ENCODE peak calls at places on chromosomes 1 and 21, in four cellular contexts. Z, O, P and Q are unnamed samples.
A peak's percentile ranks its signal among the peaks of the same experiment; 100 is the strongest.

GRCh38 chr1:214255509-214255908 is 25.4 kb upstream of the SMYD2 start:
- DNase-seq in O (no peak), Z (no peak), P (no peak), Q (no peak)

GRCh38 chr1:209513226-209513625 is 70.3 kb upstream of the CAMK1G start:
- DNase-seq in Z (peak; percentile 68), O (peak; percentile 34), P (peak; percentile 69), Q (no peak)

GRCh38 chr1:26160527-26161407 is 1.9 kb downstream of the FAM110D start:
- DNase-seq in Z (no peak), P (no peak), O (no peak), Q (peak; percentile 63)

GRCh38 chr21:22561946-22562345 is 1563.7 kb downstream of the NCAM2 start:
- DNase-seq in Z (no peak), P (no peak), O (no peak), Q (no peak)

GRCh38 chr1:182315157-182315556 is 76.4 kb downstream of the GLUL start:
- DNase-seq in P (no peak), O (no peak), Z (peak; percentile 25), Q (no peak)

GRCh38 chr1:109806733-109807397 is 43.1 kb upstream of the EPS8L3 start:
- DNase-seq in P (no peak), O (no peak), Z (no peak), Q (peak; percentile 64)

GRCh38 chr1:54542120-54542961 is 5.7 kb upstream of the ACOT11 start:
- DNase-seq in O (peak; percentile 72), P (peak; percentile 88), Z (peak; percentile 86), Q (peak; percentile 90)

GRCh38 chr1:109251277-109252166 is 2.2 kb downstream of the CELSR2 start:
- DNase-seq in O (no peak), Z (no peak), P (no peak), Q (peak; percentile 54)

GRCh38 chr1:1090424-1091343 is 16.6 kb upstream of the RNF223 start:
- DNase-seq in O (no peak), Z (no peak), P (no peak), Q (peak; percentile 71)

GRCh38 chr1:152582647-152583046 is 2.3 kb upstream of the LCE3D start:
- DNase-seq in P (no peak), O (no peak), Z (no peak), Q (no peak)

GRCh38 chr1:89524369-89525168 is at the start of gene LRRC8B:
- DNase-seq in Z (peak; percentile 96), P (peak; percentile 76), O (peak; percentile 88), Q (peak; percentile 98)

GRCh38 chr1:205298191-205298994 is 23.2 kb downstream of the NUAK2 start:
- DNase-seq in O (peak; percentile 96), P (peak; percentile 95), Z (peak; percentile 83), Q (peak; percentile 91)

GRCh38 chr1:184866991-184867788 is 107.1 kb downstream of the NIBAN1 start:
- DNase-seq in Z (no peak), P (no peak), O (peak; percentile 88), Q (no peak)

GRCh38 chr1:46133946-46134345 is 1.5 kb upstream of the PIK3R3 start:
- DNase-seq in O (no peak), P (no peak), Z (peak; percentile 62), Q (no peak)

GRCh38 chr1:19289244-19289643 is 674 bp upstream of the AKR7A3 start:
- DNase-seq in Z (no peak), O (no peak), P (no peak), Q (no peak)

GRCh38 chr1:25343872-25344271 is 5.7 kb downstream of the TMEM50A start:
- DNase-seq in O (peak; percentile 48), Z (no peak), P (no peak), Q (no peak)

GRCh38 chr21:44653123-44653522 is 1.3 kb downstream of the KRTAP12-4 start:
- DNase-seq in Z (no peak), P (peak; percentile 5), O (no peak), Q (no peak)

GRCh38 chr1:107459204-107459904 is 318.5 kb downstream of the NTNG1 start:
- DNase-seq in Z (no peak), P (no peak), O (no peak), Q (no peak)

GRCh38 chr1:112457241-112457640 is 51.5 kb upstream of the WNT2B start:
- DNase-seq in Z (no peak), O (no peak), P (no peak), Q (no peak)

GRCh38 chr21:37863842-37864241 is 52.4 kb downstream of the KCNJ6 start:
- DNase-seq in P (no peak), Z (no peak), O (peak; percentile 92), Q (no peak)

GRCh38 chr1:89545264-89546038 is 20.8 kb downstream of the LRRC8B start:
- DNase-seq in Z (no peak), O (peak; percentile 40), P (no peak), Q (no peak)

GRCh38 chr1:25128168-25128621 is 104.1 kb downstream of the SYF2 start:
- DNase-seq in Z (no peak), O (no peak), P (no peak), Q (no peak)

GRCh38 chr1:65090406-65090805 is 57.6 kb upstream of the AK4 start:
- DNase-seq in O (no peak), Z (no peak), P (no peak), Q (no peak)

GRCh38 chr1:42801832-42802483 is 15.0 kb upstream of the ERMAP start:
- DNase-seq in O (no peak), Z (no peak), P (no peak), Q (no peak)

GRCh38 chr1:184493987-184494388 is 107.2 kb downstream of the C1orf21 start:
- DNase-seq in O (no peak), Z (no peak), P (no peak), Q (no peak)

GRCh38 chr1:66505671-66506392 is 28.1 kb upstream of the SGIP1 start:
- DNase-seq in Z (no peak), P (no peak), O (peak; percentile 57), Q (no peak)

GRCh38 chr1:110336300-110337039 is 2.7 kb upstream of the RBM15 start:
- DNase-seq in P (no peak), O (no peak), Z (no peak), Q (no peak)

GRCh38 chr1:166271151-166271538 is 104.3 kb upstream of the FAM78B start:
- DNase-seq in Z (no peak), P (no peak), O (no peak), Q (no peak)

GRCh38 chr1:108826081-108826635 is 30.7 kb downstream of the AKNAD1 start:
- DNase-seq in P (no peak), Z (no peak), O (no peak), Q (no peak)

GRCh38 chr21:33384851-33385331 is 18.3 kb upstream of the IFNGR2 start:
- DNase-seq in O (peak; percentile 41), P (no peak), Z (no peak), Q (peak; percentile 52)

GRCh38 chr1:52905376-52905698 is 16.2 kb downstream of the ECHDC2 start:
- DNase-seq in O (no peak), Z (no peak), P (no peak), Q (no peak)

GRCh38 chr1:44327679-44328491 is 27.2 kb downstream of the ERI3 start:
- DNase-seq in P (peak; percentile 85), O (peak; percentile 98), Z (no peak), Q (peak; percentile 93)

GRCh38 chr1:3012511-3013291 is 8.6 kb upstream of the ACTRT2 start:
- DNase-seq in P (no peak), O (no peak), Z (peak; percentile 75), Q (peak; percentile 80)

GRCh38 chr1:47725000-47725731 is 272.0 kb downstream of the TRABD2B start:
- DNase-seq in O (no peak), P (no peak), Z (peak; percentile 64), Q (no peak)
- H3K4me3 ChIP-seq in O (no peak overlapping the region), P (peak overlapping the region; percentile 33), Z (peak overlapping the region; percentile 36), Q (no peak overlapping the region)

GRCh38 chr1:91674107-91674506 is 173.5 kb downstream of the CDC7 start:
- DNase-seq in P (no peak), Z (no peak), O (no peak), Q (no peak)
- H3K9ac ChIP-seq in P (no peak overlapping the region), Z (no peak overlapping the region), O (peak overlapping the region; percentile 16), Q (no peak overlapping the region)

GRCh38 chr1:87252406-87252805 is 76.3 kb upstream of the LMO4 start:
- DNase-seq in P (no peak), Z (no peak), O (peak; percentile 27), Q (no peak)
- H3K4me3 ChIP-seq in P (no peak overlapping the region), Z (no peak overlapping the region), O (no peak overlapping the region), Q (no peak overlapping the region)

GRCh38 chr1:39573097-39573465 is 3.5 kb downstream of the PABPC4 start:
- DNase-seq in P (no peak), Z (no peak), O (no peak), Q (no peak)

GRCh38 chr1:39573736-39574624 is 2.6 kb downstream of the PABPC4 start:
- DNase-seq in Z (no peak), P (no peak), O (peak; percentile 64), Q (no peak)

GRCh38 chr1:39571178-39571483 is 5.5 kb downstream of the PABPC4 start:
- DNase-seq in O (no peak), Z (no peak), P (no peak), Q (no peak)

GRCh38 chr1:39570477-39571177 is 6.0 kb downstream of the PABPC4 start:
- DNase-seq in Z (no peak), P (no peak), O (no peak), Q (no peak)

GRCh38 chr1:39572379-39573096 is 4.1 kb downstream of the PABPC4 start:
- DNase-seq in P (no peak), O (no peak), Z (no peak), Q (no peak)
- H3K9ac ChIP-seq in P (no peak overlapping the region), O (peak overlapping the region; percentile 28), Z (no peak overlapping the region), Q (peak overlapping the region; percentile 6)